ENCODE peak calls at places on chromosome 18, in ten cellular contexts. X is transverse colon; N is IMR-90; H is iPS DF 6.9; C is vagina; F is CD8-positive, alpha-beta T cell; K is fibroblast of lung; I is brain microvascular endothelial cell; E is adrenal gland; S is stomach. J is an unnamed sample.

GRCh38 chr18:12744103-12744502 is 41.3 kb downstream of the PSMG2 start:
- DNase-seq in S (no peak), H (no peak), X (no peak), K (peak; percentile 65), C (no peak), F (no peak), I (peak; percentile 35), N (peak; percentile 84), E (no peak), J (no peak)

GRCh38 chr18:13137939-13138821 is 80.4 kb upstream of the LDLRAD4 start:
- DNase-seq in X (peak; percentile 89), I (no peak), E (peak; percentile 42), C (no peak), N (peak; percentile 8), F (peak; percentile 75), K (no peak), H (no peak), S (peak; percentile 79), J (peak; percentile 75)

GRCh38 chr18:71784777-71785176 is 759.4 kb downstream of the CBLN2 start:
- DNase-seq in E (no peak), K (no peak), S (no peak), I (no peak), X (no peak), N (no peak), H (peak; percentile 2), C (no peak), F (no peak), J (no peak)

GRCh38 chr18:27005589-27005988 is 140.1 kb upstream of the AQP4 start:
- DNase-seq in N (no peak), X (no peak), C (no peak), F (no peak), E (no peak), I (no peak), K (no peak), H (peak; percentile 18), S (no peak), J (no peak)

GRCh38 chr18:8994603-8995002 is 107.9 kb upstream of the NDUFV2 start:
- DNase-seq in I (no peak), N (no peak), C (no peak), E (no peak), S (no peak), X (no peak), H (no peak), K (peak; percentile 51), F (no peak), J (no peak)

GRCh38 chr18:49206717-49207116 is 253.7 kb downstream of the DYM start:
- DNase-seq in F (no peak), C (no peak), H (no peak), S (no peak), I (no peak), N (peak; percentile 17), K (peak; percentile 11), E (no peak), X (no peak), J (no peak)

GRCh38 chr18:7789853-7790552 is 222.9 kb downstream of the PTPRM start:
- DNase-seq in I (no peak), K (peak; percentile 31), H (peak; percentile 48), N (peak; percentile 55), C (no peak), F (no peak), X (no peak), E (no peak), S (peak; percentile 33), J (no peak)

GRCh38 chr18:58787750-58788149 is 76.9 kb upstream of the ZNF532 start:
- DNase-seq in E (no peak), C (no peak), N (no peak), S (no peak), I (no peak), K (peak; percentile 48), X (no peak), H (no peak), F (no peak), J (no peak)

GRCh38 chr18:29588446-29589100 is 1411.6 kb upstream of the CDH2 start:
- DNase-seq in F (no peak), C (no peak), N (no peak), X (no peak), E (no peak), K (no peak), H (no peak), S (no peak), I (no peak), J (no peak)

GRCh38 chr18:79982736-79983135 is 5.6 kb downstream of the TXNL4A start:
- DNase-seq in H (no peak), K (peak; percentile 28), C (no peak), N (peak; percentile 55), X (no peak), F (no peak), E (no peak), S (no peak), I (peak; percentile 14), J (no peak)
- H3K27ac ChIP-seq in H (no peak overlapping the region), K (no peak overlapping the region), C (no peak overlapping the region), N (no peak overlapping the region), X (no peak overlapping the region), F (no peak overlapping the region), E (no peak overlapping the region), S (no peak overlapping the region), I (no peak overlapping the region), J (no peak overlapping the region)

DNA sequence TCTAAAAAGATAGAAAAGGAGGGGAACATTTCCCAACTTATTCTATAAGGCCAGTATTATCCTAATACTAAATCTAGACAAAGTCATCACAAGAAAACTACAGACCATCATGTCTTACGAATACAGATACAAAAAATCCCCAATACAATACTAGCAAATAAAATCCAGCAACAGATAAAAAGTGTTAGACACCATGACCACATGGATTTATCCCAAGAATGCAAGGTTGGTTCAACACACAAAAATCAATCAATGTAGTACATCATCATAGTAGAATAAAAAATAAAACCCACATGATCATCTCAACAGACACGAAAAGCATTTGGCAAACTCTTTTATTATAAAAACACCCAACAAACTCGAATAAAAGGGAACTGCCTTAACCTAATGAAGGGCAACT is 18.5 kb downstream of the SLC66A2 start:
- DNase-seq in F (no peak), E (no peak), S (no peak), N (no peak), X (no peak), I (no peak), K (no peak), C (no peak), H (no peak), J (no peak)
- H3K36me3 ChIP-seq in F (peaks cover 6% of the 10 kb centered on the region), E (no peaks in the 10 kb centered on the region), S (peaks cover 67% of the 10 kb centered on the region), N (peaks cover 40% of the 10 kb centered on the region), X (peaks cover 38% of the 10 kb centered on the region), I (peaks cover 8% of the 10 kb centered on the region), K (peaks cover under 1% of the 10 kb centered on the region), C (no peaks in the 10 kb centered on the region), H (no peaks in the 10 kb centered on the region), J (peaks cover 90% of the 10 kb centered on the region)

GRCh38 chr18:34709631-34710429 is at the start of gene DTNA:
- DNase-seq in X (no peak), E (no peak), I (peak; percentile 96), F (no peak), S (no peak), N (peak; percentile 96), H (no peak), C (no peak), K (peak; percentile 97), J (no peak)
- H3K4me3 ChIP-seq in X (no peak within 1 kb of the TSS), E (no peak within 1 kb of the TSS), I (peak within 1 kb of the TSS; percentile 35), F (no peak within 1 kb of the TSS), S (peak within 1 kb of the TSS; percentile 8), N (peak within 1 kb of the TSS; percentile 37), H (no peak within 1 kb of the TSS), C (peak within 1 kb of the TSS; percentile 20), K (peak within 1 kb of the TSS; percentile 57), J (peak within 1 kb of the TSS; percentile 24)

GRCh38 chr18:40864846-40865245 is 1090.2 kb upstream of the PIK3C3 start:
- DNase-seq in F (no peak), S (no peak), H (no peak), C (no peak), I (no peak), E (no peak), X (no peak), N (no peak), K (peak; percentile 70), J (no peak)
- H3K27ac ChIP-seq in F (no peak overlapping the region), S (no peak overlapping the region), H (no peak overlapping the region), C (no peak overlapping the region), I (no peak overlapping the region), E (no peak overlapping the region), X (no peak overlapping the region), N (no peak overlapping the region), K (no peak overlapping the region), J (no peak overlapping the region)